ENCODE peak calls at places on chromosomes 2 and 18, in seven cellular contexts. R is esophagus muscularis mucosa, E is A549, F is endothelial cell of umbilical vein, T is Peyer's patch, Q is K562, G is prostate gland. O is an unnamed sample.

GRCh38 chr2:134818321-134818720 is 20.1 kb upstream of the ACMSD start:
- DNase-seq in E (no peak), Q (no peak), R (no peak), T (no peak), F (peak), G (no peak), O (no peak)

GRCh38 chr2:53672881-53673522 is 94.6 kb upstream of the CHAC2 start:
- DNase-seq in G (no peak), E (no peak), F (no peak), T (no peak), Q (peak), R (no peak), O (no peak)

GRCh38 chr2:214481204-214481603 is 70.3 kb downstream of the VWC2L start:
- DNase-seq in G (no peak), T (no peak), F (no peak), Q (no peak), E (no peak), R (no peak), O (no peak)

GRCh38 chr18:63336366-63337099 is 17.0 kb upstream of the BCL2 start:
- DNase-seq in F (peak), R (no peak), E (no peak), G (no peak), T (no peak), Q (no peak), O (no peak)

GRCh38 chr2:173571021-173571821 is 216.5 kb downstream of the CDCA7 start:
- DNase-seq in G (peak), Q (peak), F (peak), E (peak), T (no peak), R (no peak), O (no peak)

GRCh38 chr2:26691881-26692813 is at the start of gene KCNK3:
- DNase-seq in F (peak), Q (peak), G (peak), T (no peak), E (peak), R (no peak), O (peak)

GRCh38 chr2:98180456-98180855 is 93.5 kb downstream of the VWA3B start:
- DNase-seq in Q (no peak), F (no peak), R (no peak), T (no peak), E (no peak), G (no peak), O (no peak)

GRCh38 chr2:233153146-233153798 is 93.1 kb downstream of the INPP5D start:
- DNase-seq in T (no peak), E (no peak), G (no peak), F (no peak), R (no peak), Q (no peak), O (no peak)

GRCh38 chr18:33540392-33540791 is 37.6 kb upstream of the ASXL3 start:
- DNase-seq in F (no peak), E (no peak), T (no peak), R (no peak), G (no peak), Q (no peak), O (no peak)

GRCh38 chr2:61151434-61151833 is 10.6 kb upstream of the C2orf74 start:
- DNase-seq in E (no peak), T (no peak), F (no peak), R (no peak), Q (peak), G (no peak), O (peak)

GRCh38 chr2:207474871-207475485 is 54.8 kb upstream of the CREB1 start:
- DNase-seq in Q (peak), R (no peak), F (peak), T (peak), E (no peak), G (peak), O (no peak)

GRCh38 chr2:4533806-4534205 is 830.4 kb downstream of the DCDC2C start:
- DNase-seq in F (no peak), E (no peak), G (peak), Q (no peak), R (peak), T (no peak), O (no peak)

GRCh38 chr2:132662742-132663141 is 7.3 kb downstream of the LYPD1 start:
- DNase-seq in E (no peak), Q (no peak), R (no peak), F (peak), G (no peak), T (no peak), O (no peak)

GRCh38 chr2:85768713-85769112 is 14.9 kb downstream of the ATOH8 start:
- DNase-seq in Q (peak), F (peak), E (no peak), R (no peak), G (peak), T (no peak), O (no peak)

GRCh38 chr2:143796051-143796450 is 666.8 kb downstream of the ARHGAP15 start:
- DNase-seq in R (no peak), Q (no peak), E (no peak), T (no peak), F (no peak), G (no peak), O (no peak)

GRCh38 chr18:59705145-59705544 is 7.9 kb upstream of the CCBE1 start:
- DNase-seq in F (no peak), Q (no peak), T (no peak), E (no peak), R (no peak), G (no peak), O (no peak)

GRCh38 chr2:203209538-203209937 is 29.3 kb upstream of the CYP20A1 start:
- DNase-seq in G (no peak), E (no peak), T (no peak), Q (no peak), F (no peak), R (no peak), O (no peak)

GRCh38 chr2:123521868-123522267 is 503.2 kb upstream of the CNTNAP5 start:
- DNase-seq in Q (no peak), R (no peak), T (no peak), G (no peak), F (no peak), E (no peak), O (no peak)

GRCh38 chr2:190963088-190963487 is 50.9 kb downstream of the STAT1 start:
- DNase-seq in E (no peak), F (no peak), R (no peak), G (no peak), T (no peak), Q (no peak), O (no peak)

GRCh38 chr2:28543316-28544068 is 47.6 kb downstream of the PLB1 start:
- DNase-seq in E (no peak), F (no peak), G (no peak), R (no peak), T (no peak), Q (no peak), O (no peak)

GRCh38 chr2:171798156-171798815 is 95.8 kb downstream of the SLC25A12 start:
- DNase-seq in F (peak), R (no peak), E (no peak), G (no peak), Q (no peak), T (no peak), O (peak)

GRCh38 chr18:3230401-3231334 is 10.9 kb upstream of the MYOM1 start:
- DNase-seq in F (no peak), E (no peak), R (no peak), G (no peak), Q (peak), T (no peak), O (peak)

GRCh38 chr2:172178035-172178434 is 75.3 kb upstream of the DLX2 start:
- DNase-seq in Q (no peak), T (no peak), G (no peak), F (peak), R (no peak), E (no peak), O (peak)

GRCh38 chr2:117481608-117482007 is 332.9 kb upstream of the DDX18 start:
- DNase-seq in F (no peak), T (no peak), R (no peak), Q (no peak), G (no peak), E (no peak), O (no peak)

GRCh38 chr2:109318150-109318948 is 189.3 kb downstream of the SH3RF3 start:
- DNase-seq in F (no peak), G (peak), T (peak), R (peak), Q (no peak), E (no peak), O (no peak)

GRCh38 chr2:212940816-212941215 is 210.6 kb downstream of the IKZF2 start:
- DNase-seq in T (no peak), E (no peak), G (peak), R (no peak), Q (no peak), F (peak), O (no peak)

GRCh38 chr2:38515155-38516074 is 87.3 kb downstream of the HNRNPLL start:
- DNase-seq in F (no peak), G (peak), T (no peak), Q (peak), E (no peak), R (no peak), O (peak)

GRCh38 chr2:120219766-120220165 is 3.4 kb downstream of the TMEM185B start:
- DNase-seq in Q (no peak), T (no peak), R (no peak), F (no peak), G (no peak), E (no peak), O (no peak)

GRCh38 chr2:226758886-226759660 is 40.5 kb downstream of the IRS1 start:
- DNase-seq in G (no peak), E (no peak), Q (no peak), F (no peak), R (no peak), T (no peak), O (no peak)

GRCh38 chr2:288743-289361 is 961 bp upstream of the ALKAL2 start:
- DNase-seq in Q (no peak), F (no peak), E (no peak), T (no peak), G (no peak), R (no peak), O (no peak)

GRCh38 chr2:290090-290722 is 2.3 kb upstream of the ALKAL2 start:
- DNase-seq in T (peak), Q (peak), F (peak), R (no peak), E (peak), G (peak), O (no peak)

GRCh38 chr2:288002-288742 is at the start of gene ALKAL2:
- DNase-seq in E (no peak), G (no peak), R (no peak), T (no peak), F (no peak), Q (no peak), O (no peak)

GRCh38 chr2:287471-287885 is 413 bp downstream of the ALKAL2 start:
- DNase-seq in R (no peak), Q (no peak), G (no peak), E (no peak), T (no peak), F (peak), O (no peak)

DNA sequence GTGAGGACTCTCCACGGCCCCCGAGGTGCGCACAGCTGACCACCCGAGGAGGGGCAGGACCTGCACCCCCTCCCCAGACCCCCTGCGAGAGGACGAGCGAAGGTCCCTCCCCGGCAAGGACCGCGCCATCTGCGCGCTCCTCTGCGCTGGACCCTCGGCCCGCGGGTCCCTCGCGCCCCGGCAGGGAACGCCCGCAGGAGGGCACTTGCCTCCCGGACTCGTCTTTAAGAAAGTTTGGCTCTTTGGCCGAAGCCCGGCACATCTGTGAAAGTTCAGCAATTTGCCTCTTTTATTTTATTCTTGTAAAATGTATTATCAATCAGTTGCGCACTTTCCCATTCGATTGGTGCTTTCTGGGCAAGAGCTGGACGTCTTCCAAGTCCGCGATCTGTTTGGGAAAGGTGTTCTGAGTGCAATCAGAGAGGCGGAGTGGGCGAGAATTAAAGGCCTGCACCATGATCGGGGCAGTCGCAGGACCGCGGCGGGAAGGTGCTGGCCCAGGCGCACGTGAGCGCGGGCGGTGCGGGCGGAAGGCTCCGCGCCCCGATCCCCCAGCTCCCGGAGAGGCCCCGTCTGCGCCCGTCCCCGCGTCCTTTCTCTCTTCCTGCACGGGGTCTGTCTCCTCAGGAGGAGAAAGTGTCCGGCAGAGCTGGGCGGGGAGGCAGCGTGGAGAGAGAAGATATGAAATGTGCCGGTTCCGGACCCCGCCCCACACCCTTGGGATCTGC is 1.6 kb upstream of the ALKAL2 start:
- DNase-seq in R (no peak), E (no peak), Q (peak), F (peak), T (no peak), G (no peak), O (no peak)
- TF ChIP-seq POLR2A in R (no peak), E (no peak), Q (no peak), F (no peak), T (no peak), G (no peak), O (no peak)

GRCh38 chr18:44771957-44772917 is 91.5 kb downstream of the SETBP1 start:
- DNase-seq in F (no peak), R (no peak), E (no peak), T (peak), Q (no peak), G (no peak), O (no peak)
- TF ChIP-seq POLR2A in F (no peak), R (no peak), E (no peak), T (no peak), Q (no peak), G (no peak), O (no peak)

DNA sequence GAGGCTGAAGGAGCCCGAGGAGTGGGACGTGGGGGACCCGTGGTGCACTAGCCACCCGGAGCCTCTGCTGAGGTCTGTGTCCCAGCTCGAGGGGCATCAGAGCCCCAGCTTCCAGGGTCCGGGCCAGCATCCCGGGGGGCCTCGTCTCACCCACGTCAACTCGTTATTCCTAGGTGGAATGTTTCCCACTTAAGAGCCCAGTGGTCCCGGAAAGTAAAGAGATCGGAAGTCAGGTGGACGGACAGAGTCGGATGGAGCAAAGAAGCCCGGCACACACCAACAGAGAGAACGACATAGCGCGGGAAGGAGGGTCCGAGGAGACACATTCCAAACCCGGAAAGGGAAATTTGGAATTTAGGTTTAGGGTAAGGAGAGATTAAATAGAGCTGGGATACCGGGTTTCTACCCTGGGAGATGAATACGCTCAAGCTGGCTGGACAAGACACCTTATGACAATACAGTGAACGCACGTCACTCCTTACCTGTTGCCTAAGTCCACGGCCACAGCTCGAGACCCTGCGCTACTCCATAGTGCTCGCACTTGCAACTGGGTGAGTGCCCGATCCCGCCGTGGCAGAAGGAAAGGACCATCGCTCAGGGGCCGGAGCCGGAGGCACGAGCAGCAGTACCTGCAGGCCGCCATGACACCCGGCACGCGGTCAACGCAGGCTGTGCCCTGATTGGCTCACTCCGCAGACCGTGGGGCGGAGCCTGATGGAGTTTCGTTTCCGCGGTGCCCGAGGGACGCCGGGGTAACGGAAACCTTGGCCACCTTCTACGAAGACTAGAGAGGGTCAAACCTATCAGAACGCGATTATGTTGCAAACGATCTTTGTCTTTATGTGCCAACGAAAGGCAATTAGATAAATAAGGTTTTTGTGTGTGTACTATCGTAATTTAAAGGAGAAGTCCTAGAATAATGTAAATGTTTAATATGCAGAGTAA is at the start of gene PNPT1:
- DNase-seq in R (peak), Q (peak), E (peak), T (peak), F (peak), G (peak), O (peak)
- TF ChIP-seq POLR2A in R (no peak), Q (peak), E (peak), T (no peak), F (peak), G (peak), O (peak)

GRCh38 chr2:41659758-41660157 is 388.1 kb upstream of the PKDCC start:
- DNase-seq in Q (no peak), G (no peak), T (no peak), E (no peak), F (no peak), R (no peak), O (no peak)
- TF ChIP-seq POLR2A in Q (no peak), G (no peak), T (no peak), E (no peak), F (no peak), R (no peak), O (no peak)

DNA sequence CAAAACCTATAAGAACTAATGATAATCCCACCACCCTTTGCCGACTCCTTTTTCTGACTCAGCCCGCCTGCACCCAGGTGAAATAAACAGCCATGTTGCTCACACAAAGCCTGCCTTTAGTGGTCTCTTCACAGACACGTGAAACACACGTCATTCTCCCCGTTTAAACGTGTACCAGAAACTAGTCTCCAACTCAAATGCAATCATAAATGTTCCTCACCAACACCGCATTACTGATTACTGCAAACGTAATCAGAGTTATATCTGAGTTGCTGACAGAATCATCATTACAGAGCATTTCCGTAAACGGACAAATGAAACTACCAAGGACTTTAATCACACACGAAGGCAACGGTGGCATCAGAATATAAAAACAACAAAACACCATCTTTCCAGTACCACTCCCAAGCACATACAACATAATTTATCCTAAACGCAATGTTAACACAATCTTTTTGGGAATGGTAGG is 1.9 kb downstream of the CLK1 start:
- DNase-seq in G (peak), R (no peak), Q (peak), E (no peak), F (peak), T (no peak), O (no peak)
- TF ChIP-seq POLR2A in G (peak), R (peak), Q (no peak), E (no peak), F (no peak), T (peak), O (no peak)

DNA sequence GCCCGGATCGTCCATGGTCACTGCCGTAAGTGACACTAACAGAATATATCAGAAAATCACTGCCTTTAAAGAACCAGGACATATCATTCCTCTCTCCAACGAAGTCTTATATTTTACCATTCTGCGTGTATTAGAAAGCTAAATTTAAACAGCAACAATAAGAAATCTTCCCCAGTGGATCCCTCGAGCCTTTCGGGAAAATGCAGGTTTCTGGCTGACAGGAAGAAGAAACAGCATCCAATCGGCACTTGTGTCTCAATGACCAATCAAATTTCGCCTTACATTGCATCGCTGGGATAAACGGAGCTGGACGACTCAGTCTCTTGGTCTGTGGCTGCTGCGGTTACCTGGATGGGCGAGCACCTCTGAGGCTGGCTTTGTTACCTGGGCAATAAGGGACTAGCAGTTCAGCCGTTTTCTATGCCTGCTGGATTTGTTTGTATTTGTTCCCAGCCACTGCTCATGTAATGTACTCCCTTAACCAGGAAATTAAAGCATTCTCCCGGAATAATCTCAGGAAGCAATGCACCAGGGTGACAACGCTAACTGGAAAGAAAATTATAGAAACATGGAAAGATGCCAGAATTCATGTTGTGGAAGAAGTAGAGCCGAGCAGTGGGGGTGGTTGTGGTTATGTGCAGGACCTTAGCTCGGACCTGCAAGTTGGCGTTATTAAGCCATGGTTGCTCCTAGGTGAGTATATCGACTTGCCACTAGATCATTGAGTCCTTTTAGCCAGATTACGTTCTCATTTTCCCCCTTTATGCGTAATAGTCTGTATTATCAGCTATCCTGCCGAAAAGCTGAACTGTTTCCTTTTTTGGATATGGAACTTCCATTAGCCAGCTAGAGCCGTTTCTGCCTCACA is at the start of gene DUSP19:
- DNase-seq in G (peak), F (peak), E (peak), Q (peak), R (peak), T (peak), O (peak)
- TF ChIP-seq POLR2A in G (peak), F (peak), E (peak), Q (peak), R (no peak), T (peak), O (peak)